ENCODE peak calls at places on chromosome 22, in four cellular contexts. W is heart right ventricle, A is PC-3, K is pancreas. B is an unnamed sample.

GRCh38 chr22:29128891-29129643 is 56.2 kb downstream of the KREMEN1 start:
- ATAC-seq in W (peak; percentile 63), A (no peak), K (peak; percentile 28), B (no peak)

GRCh38 chr22:40258463-40259046 is 80.8 kb downstream of the TNRC6B start:
- ATAC-seq in W (peak; percentile 80), A (peak; percentile 97), K (peak; percentile 74), B (peak; percentile 86)

GRCh38 chr22:32490279-32490678 is 15.7 kb downstream of the FBXO7 start:
- ATAC-seq in W (no peak), A (no peak), K (no peak), B (no peak)

GRCh38 chr22:26615149-26615548 is 2.7 kb downstream of the CRYBB1 start:
- ATAC-seq in W (no peak), A (no peak), K (no peak), B (no peak)

GRCh38 chr22:37409557-37409956 is 17.7 kb downstream of the ELFN2 start:
- ATAC-seq in W (no peak), A (no peak), K (no peak), B (no peak)

GRCh38 chr22:43993072-43993760 is 30.9 kb upstream of the PARVB start:
- ATAC-seq in W (peak; percentile 53), A (peak; percentile 73), K (peak; percentile 92), B (peak; percentile 72)

GRCh38 chr22:36644333-36644757 is 59.2 kb downstream of the CACNG2 start:
- ATAC-seq in W (peak; percentile 35), A (no peak), K (peak; percentile 94), B (peak; percentile 81)

GRCh38 chr22:20438678-20439492 is 1.3 kb upstream of the SCARF2 start:
- ATAC-seq in W (peak; percentile 13), A (no peak), K (peak; percentile 36), B (no peak)

GRCh38 chr22:43627485-43628252 is 184.4 kb downstream of the EFCAB6 start:
- ATAC-seq in W (no peak), A (no peak), K (no peak), B (no peak)

GRCh38 chr22:23386245-23386631 is 193.9 kb downstream of the IGLL1 start:
- ATAC-seq in W (peak; percentile 8), A (peak; percentile 49), K (peak; percentile 50), B (peak; percentile 9)

B was measured in esophagus mucosa.